ENCODE peak calls at places on chromosome 5, in four cellular contexts. F is NCI-H226, G is ecto neural progenitor cell, V is NCI-H1436. B is an unnamed sample.

GRCh38 chr5:88674262-88675158 is 208.5 kb downstream of the MEF2C start:
- DNase-seq in F (no peak), V (no peak), G (peak), B (no peak)

GRCh38 chr5:82465235-82465634 is 187.1 kb upstream of the RPS23 start:
- DNase-seq in G (no peak), V (no peak), F (peak), B (no peak)

GRCh38 chr5:140113180-140113698 is 670 bp upstream of the PURA start:
- DNase-seq in G (no peak), F (no peak), V (peak), B (peak)

GRCh38 chr5:61023131-61023530 is 78.1 kb downstream of the NDUFAF2 start:
- DNase-seq in V (no peak), G (no peak), F (no peak), B (no peak)

GRCh38 chr5:149550267-149550582 is 1.0 kb downstream of the CSNK1A1 start:
- DNase-seq in G (no peak), V (no peak), F (peak), B (no peak)

GRCh38 chr5:172284275-172284971 is 859 bp upstream of the UBTD2 start:
- DNase-seq in V (no peak), G (no peak), F (peak), B (peak)

GRCh38 chr5:40672440-40672839 is 7.3 kb upstream of the PTGER4 start:
- DNase-seq in F (no peak), V (no peak), G (no peak), B (no peak)

GRCh38 chr5:171342362-171343111 is 33.5 kb downstream of the TLX3 start:
- DNase-seq in G (no peak), F (peak), V (peak), B (peak)

GRCh38 chr5:53201746-53202145 is 92.2 kb upstream of the MOCS2 start:
- DNase-seq in G (no peak), V (no peak), F (no peak), B (no peak)

GRCh38 chr5:87120518-87121314 is 147.0 kb upstream of the RASA1 start:
- DNase-seq in V (no peak), G (no peak), F (peak), B (no peak)

GRCh38 chr5:96187309-96188027 is 225.8 kb upstream of the ELL2 start:
- DNase-seq in G (no peak), V (no peak), F (no peak), B (no peak)

GRCh38 chr5:83988293-83988685 is 267.6 kb upstream of the HAPLN1 start:
- DNase-seq in V (no peak), G (no peak), F (no peak), B (no peak)

GRCh38 chr5:150461231-150461630 is 11.7 kb upstream of the RPS14 start:
- DNase-seq in V (no peak), G (no peak), F (no peak), B (no peak)

GRCh38 chr5:32572778-32573480 is 12.4 kb upstream of the SUB1 start:
- DNase-seq in V (no peak), G (no peak), F (no peak), B (no peak)

GRCh38 chr5:168114444-168115017 is 176.9 kb upstream of the WWC1 start:
- DNase-seq in G (peak), F (peak), V (peak), B (peak)